ENCODE peak calls at places on chromosomes 11 and 22, in ten cellular contexts. B, C, T, V, P, Z, H, R, N and K are unnamed samples. For H3K36me3 and H3K27me3, the result is how much of the 10 kb centered on the place peaks cover.

GRCh38 chr11:121717296-121717695 is 264.5 kb upstream of the SORL1-AS1 start:
- DNase-seq in B (no peak), C (no peak), T (no peak), V (no peak), P (no peak), Z (no peak), H (no peak), R (no peak), N (no peak), K (no peak)

GRCh38 chr11:10927533-10927932 is 69.7 kb upstream of the ZBED5 start:
- DNase-seq in B (no peak), C (no peak), T (no peak), V (no peak), P (no peak), Z (no peak), H (no peak), R (no peak), N (no peak), K (no peak)

GRCh38 chr11:126431401-126432064 is 76.0 kb downstream of the ST3GAL4 start:
- DNase-seq in B (peak), C (peak), T (peak), V (peak), P (peak), Z (no peak), H (no peak), R (no peak), N (peak), K (no peak)

GRCh38 chr11:114774599-114775365 is 96.5 kb downstream of the NXPE2 start:
- DNase-seq in B (peak), C (peak), T (no peak), V (no peak), P (peak), Z (peak), H (peak), R (no peak), N (peak), K (no peak)

GRCh38 chr11:850777-851762 is 8.4 kb downstream of the TSPAN4 start:
- DNase-seq in B (no peak), C (no peak), T (no peak), V (no peak), P (no peak), Z (no peak), H (no peak), R (no peak), N (no peak), K (no peak)

GRCh38 chr11:117087446-117087845 is 10.8 kb downstream of the SIK3 start:
- DNase-seq in B (no peak), C (no peak), T (no peak), V (no peak), P (no peak), Z (no peak), H (no peak), R (no peak), N (no peak), K (no peak)

GRCh38 chr11:75946531-75947530 is 131.8 kb downstream of the UVRAG start:
- DNase-seq in B (peak), C (peak), T (peak), V (no peak), P (peak), Z (no peak), H (peak), R (no peak), N (peak), K (no peak)

GRCh38 chr11:110909331-110909730 is 197.1 kb upstream of the ARHGAP20 start:
- DNase-seq in B (no peak), C (peak), T (no peak), V (no peak), P (no peak), Z (no peak), H (no peak), R (no peak), N (no peak), K (no peak)

GRCh38 chr22:26592368-26593015 is 2.6 kb upstream of the TPST2 start:
- DNase-seq in B (no peak), C (peak), T (no peak), V (no peak), P (no peak), Z (no peak), H (no peak), R (no peak), N (no peak), K (no peak)

GRCh38 chr11:115330693-115331482 is 173.3 kb downstream of the CADM1 start:
- DNase-seq in B (no peak), C (no peak), T (no peak), V (no peak), P (no peak), Z (no peak), H (no peak), R (no peak), N (no peak), K (no peak)

GRCh38 chr11:113534625-113535024 is 59.4 kb upstream of the DRD2 start:
- DNase-seq in B (no peak), C (no peak), T (no peak), V (no peak), P (no peak), Z (no peak), H (no peak), R (no peak), N (no peak), K (no peak)

GRCh38 chr22:20566420-20567260 is 59.2 kb downstream of the MED15 start:
- DNase-seq in B (peak), C (peak), T (no peak), V (peak), P (no peak), Z (no peak), H (no peak), R (peak), N (peak), K (no peak)

GRCh38 chr22:38249803-38250641 is 22.8 kb downstream of the TMEM184B start:
- DNase-seq in B (no peak), C (no peak), T (no peak), V (no peak), P (no peak), Z (no peak), H (no peak), R (no peak), N (no peak), K (no peak)

GRCh38 chr22:46366801-46367706 is 31.5 kb downstream of the TRMU start:
- DNase-seq in B (no peak), C (no peak), T (no peak), V (no peak), P (no peak), Z (no peak), H (no peak), R (no peak), N (no peak), K (peak)

GRCh38 chr11:86570457-86570856 is 102.0 kb downstream of the ME3 start:
- DNase-seq in B (no peak), C (no peak), T (no peak), V (no peak), P (no peak), Z (no peak), H (no peak), R (no peak), N (no peak), K (no peak)

GRCh38 chr22:25366876-25367466 is 147.5 kb downstream of the CRYBB2 start:
- DNase-seq in B (no peak), C (no peak), T (no peak), V (no peak), P (no peak), Z (no peak), H (no peak), R (no peak), N (peak), K (peak)

GRCh38 chr11:67303989-67304411 is 670 bp downstream of the SSH3 start:
- DNase-seq in B (no peak), C (no peak), T (no peak), V (peak), P (no peak), Z (peak), H (no peak), R (peak), N (no peak), K (peak)

GRCh38 chr11:27701262-27702105 is 1.2 kb upstream of the BDNF start:
- DNase-seq in B (peak), C (no peak), T (no peak), V (no peak), P (peak), Z (peak), H (no peak), R (no peak), N (peak), K (no peak)

GRCh38 chr11:111063711-111064110 is 181.8 kb upstream of the POU2AF2 start:
- DNase-seq in B (peak), C (peak), T (no peak), V (no peak), P (no peak), Z (no peak), H (no peak), R (no peak), N (peak), K (no peak)

GRCh38 chr11:42239102-42239501 is 779.6 kb upstream of the LRRC4C start:
- DNase-seq in B (no peak), C (no peak), T (no peak), V (no peak), P (no peak), Z (no peak), H (no peak), R (no peak), N (no peak), K (no peak)

GRCh38 chr11:10885703-10886363 is 28.0 kb upstream of the ZBED5 start:
- DNase-seq in B (peak), C (no peak), T (no peak), V (no peak), P (no peak), Z (peak), H (no peak), R (no peak), N (peak), K (no peak)

GRCh38 chr22:44192098-44192810 is 11.5 kb downstream of the PARVG start:
- DNase-seq in B (no peak), C (no peak), T (no peak), V (no peak), P (peak), Z (no peak), H (peak), R (no peak), N (peak), K (peak)

GRCh38 chr11:78647986-78648875 is 73.6 kb upstream of the NARS2 start:
- DNase-seq in B (no peak), C (no peak), T (no peak), V (no peak), P (no peak), Z (no peak), H (no peak), R (no peak), N (no peak), K (no peak)

GRCh38 chr11:65132238-65132987 is 1.9 kb downstream of the SYVN1 start:
- DNase-seq in B (no peak), C (no peak), T (no peak), V (no peak), P (no peak), Z (no peak), H (no peak), R (no peak), N (no peak), K (no peak)

GRCh38 chr22:45516923-45517675 is 14.4 kb downstream of the FBLN1 start:
- DNase-seq in B (peak), C (peak), T (no peak), V (no peak), P (no peak), Z (peak), H (no peak), R (no peak), N (peak), K (no peak)

GRCh38 chr22:26461188-26461810 is 22.3 kb downstream of the HPS4 start:
- DNase-seq in B (peak), C (peak), T (peak), V (peak), P (peak), Z (peak), H (peak), R (peak), N (peak), K (peak)

GRCh38 chr11:67354314-67355022 is 1.1 kb upstream of the POLD4 start:
- DNase-seq in B (peak), C (peak), T (peak), V (peak), P (peak), Z (no peak), H (peak), R (peak), N (peak), K (peak)

GRCh38 chr11:9851366-9851765 is 187.5 kb downstream of the SWAP70 start:
- DNase-seq in B (peak), C (peak), T (no peak), V (no peak), P (peak), Z (no peak), H (no peak), R (no peak), N (no peak), K (no peak)

GRCh38 chr11:47523491-47524199 is 29.3 kb downstream of the CELF1 start:
- DNase-seq in B (peak), C (peak), T (peak), V (peak), P (peak), Z (peak), H (no peak), R (no peak), N (peak), K (no peak)

GRCh38 chr11:120228794-120229384 is 11.1 kb upstream of the POU2F3 start:
- DNase-seq in B (no peak), C (no peak), T (no peak), V (no peak), P (no peak), Z (no peak), H (no peak), R (no peak), N (no peak), K (no peak)

GRCh38 chr22:31039393-31039792 is 41.7 kb upstream of the SMTN start:
- DNase-seq in B (peak), C (no peak), T (no peak), V (peak), P (no peak), Z (no peak), H (no peak), R (no peak), N (peak), K (no peak)

GRCh38 chr11:129960216-129961214 is 42.1 kb downstream of the PRDM10 start:
- DNase-seq in B (peak), C (peak), T (no peak), V (no peak), P (peak), Z (no peak), H (peak), R (no peak), N (peak), K (no peak)

GRCh38 chr11:81772161-81772560 is 961.5 kb downstream of the FAM181B start:
- DNase-seq in B (no peak), C (peak), T (no peak), V (no peak), P (no peak), Z (no peak), H (no peak), R (no peak), N (peak), K (no peak)

GRCh38 chr22:43136255-43136654 is 6.9 kb downstream of the MCAT start:
- DNase-seq in B (peak), C (no peak), T (no peak), V (no peak), P (peak), Z (peak), H (no peak), R (peak), N (peak), K (no peak)
- H3K36me3 ChIP-seq in B (under half), C (under half), T (half or more), V (under half), P (under half), Z (under half), H (half or more), R (half or more), N (under half), K (half or more)

DNA sequence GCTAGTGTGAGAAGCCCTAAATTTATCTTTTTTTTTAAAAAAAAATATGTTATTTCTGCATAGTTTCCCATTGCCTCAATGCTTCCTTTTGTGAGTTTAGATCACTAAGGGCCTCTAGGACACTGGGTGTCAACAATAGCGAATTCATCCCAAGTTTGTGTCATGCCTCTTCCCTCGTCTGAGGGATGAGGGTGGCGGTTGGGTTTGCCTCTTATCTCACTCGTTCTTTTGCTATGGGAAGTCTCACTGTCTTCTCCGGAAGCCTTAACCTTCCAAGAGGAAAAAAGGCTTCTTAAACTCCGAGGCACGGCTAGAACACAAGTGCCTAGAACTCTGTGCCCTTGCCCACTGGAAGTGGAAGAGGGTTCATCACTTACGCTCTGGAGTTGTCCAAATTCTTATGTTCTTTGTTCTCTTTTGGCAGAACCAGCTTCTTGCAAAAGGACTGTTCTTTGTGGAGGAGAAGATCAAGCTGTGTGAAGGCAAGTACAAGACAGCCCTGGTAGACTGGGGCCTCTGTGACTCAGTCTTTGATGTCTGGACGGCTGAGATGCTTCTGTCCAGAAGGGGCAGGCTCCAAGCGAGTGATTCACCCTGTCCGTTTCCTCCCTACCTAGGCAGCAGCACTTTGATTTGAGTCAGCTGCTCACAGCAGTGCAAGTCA is 78.5 kb downstream of the TRAF6 start:
- DNase-seq in B (peak), C (peak), T (peak), V (peak), P (peak), Z (no peak), H (peak), R (no peak), N (peak), K (no peak)
- TF ChIP-seq CTCF in B (peak), C (peak), T (no peak), V (peak), P (no peak), Z (peak), H (peak), R (peak), N (no peak), K (no peak)

DNA sequence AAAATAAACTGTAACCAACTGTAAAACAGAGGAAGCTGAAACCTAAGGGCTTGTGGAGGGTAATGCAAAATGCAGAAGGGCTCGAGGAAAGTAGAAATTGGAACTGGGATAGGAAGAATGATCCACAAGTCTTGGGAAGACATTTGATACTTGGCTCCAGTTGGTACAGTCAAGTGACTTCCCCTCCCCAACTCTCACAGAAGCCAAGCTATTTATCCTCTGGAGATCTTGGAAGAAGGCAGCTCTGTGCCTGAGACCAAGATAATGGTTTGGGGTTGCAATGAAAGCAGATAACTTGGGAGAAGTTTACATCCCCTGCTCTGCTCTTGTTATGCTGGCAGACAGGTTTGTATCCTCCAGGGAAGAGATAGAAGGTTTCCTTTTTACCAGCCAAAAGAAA is 198.9 kb upstream of the ZC3H12C start:
- DNase-seq in B (no peak), C (no peak), T (no peak), V (no peak), P (no peak), Z (no peak), H (no peak), R (no peak), N (no peak), K (no peak)
- H3K27me3 ChIP-seq in B (under half), C (under half), T (under half), V (under half), P (under half), Z (under half), H (under half), R (under half), N (under half), K (under half)

DNA sequence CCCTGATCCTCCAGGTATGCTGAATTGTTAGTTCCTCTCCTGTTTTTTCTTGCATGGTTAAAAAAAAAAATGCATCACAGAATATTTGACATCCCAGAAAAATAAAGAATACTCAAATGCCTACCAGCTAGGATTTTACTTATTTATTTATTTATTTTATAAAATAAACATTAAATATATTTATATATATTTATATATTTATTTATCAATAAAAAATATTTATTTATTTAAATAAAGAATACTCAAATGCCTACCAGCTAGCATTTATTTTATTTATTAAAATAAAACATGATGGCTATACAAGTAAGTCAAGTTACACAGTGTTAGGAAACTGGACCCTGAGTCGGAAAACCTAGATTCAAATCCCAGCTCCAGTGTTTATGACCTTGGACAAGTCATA is 164.1 kb downstream of the NAV2 start:
- DNase-seq in B (no peak), C (no peak), T (no peak), V (no peak), P (no peak), Z (no peak), H (no peak), R (no peak), N (no peak), K (no peak)
- H3K36me3 ChIP-seq in B (under half), C (under half), T (under half), V (under half), P (under half), Z (under half), H (under half), R (under half), N (under half), K (under half)

DNA sequence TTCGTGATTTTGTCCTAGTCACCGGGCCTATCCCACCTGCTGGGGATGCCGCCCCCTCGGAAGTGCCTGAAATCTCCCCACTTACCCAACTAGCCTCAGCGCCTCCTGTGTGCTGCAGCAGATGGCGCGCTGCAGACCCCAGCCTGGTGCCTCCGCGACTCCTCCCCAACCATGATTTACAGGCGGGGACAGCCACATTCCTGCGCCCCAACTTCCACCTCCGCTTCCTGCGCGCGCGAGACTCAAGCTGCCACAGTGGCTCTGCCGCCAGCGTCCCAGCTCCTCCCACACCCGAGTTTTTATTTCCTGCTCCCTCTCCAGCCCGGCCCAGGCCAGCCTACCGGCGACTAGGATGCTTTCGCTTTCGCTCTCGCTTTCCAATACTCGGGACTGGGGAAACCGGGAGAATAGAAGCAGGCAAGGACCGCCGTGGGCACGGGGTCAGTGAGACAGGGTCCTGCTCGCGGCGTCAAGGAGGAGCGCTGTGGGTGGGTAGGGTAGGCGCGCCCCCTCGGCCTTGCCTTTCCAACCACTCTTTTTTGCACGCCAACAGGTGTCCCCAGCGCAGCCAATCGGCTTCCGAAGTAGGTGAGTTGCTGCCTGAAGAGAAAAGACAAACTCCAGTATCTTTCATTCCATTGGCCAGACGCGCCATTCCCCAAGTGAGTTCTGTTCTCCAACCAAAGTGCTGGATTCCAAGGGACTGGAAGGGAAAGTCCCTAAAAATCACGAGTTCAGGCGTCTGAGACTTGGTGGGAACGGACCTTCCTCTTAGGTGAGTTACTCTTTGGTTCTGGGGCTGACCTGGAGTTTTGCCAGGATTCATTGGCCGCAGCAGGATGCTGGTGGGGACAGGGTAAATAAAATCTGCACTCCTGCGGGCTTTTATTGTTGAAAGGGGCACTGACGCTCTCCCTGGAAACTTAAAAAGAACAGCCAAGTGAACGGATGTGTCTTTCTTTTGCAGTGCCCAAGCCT is at the start of gene FAM111A:
- DNase-seq in B (peak), C (peak), T (peak), V (peak), P (peak), Z (peak), H (peak), R (peak), N (peak), K (peak)
- TF ChIP-seq CTCF in B (peak), C (peak), T (peak), V (no peak), P (peak), Z (peak), H (peak), R (no peak), N (peak), K (peak)